ENCODE peak calls at places on chromosomes 16 and 17, in eight cellular contexts. One of them, this sample, is unnamed.

GRCh38 chr17:45294506-45294905 is 22.3 kb downstream of the MAP3K14 start:
- DNase-seq in cardiac muscle cell: peak
- DNase-seq in heart left ventricle: peak
- DNase-seq in CD8-positive, alpha-beta memory T cell: no peak
- DNase-seq in K562: no peak
- DNase-seq in CD4-positive, alpha-beta T cell: no peak
- DNase-seq in coronary artery: no peak
- DNase-seq in HL-60: no peak
- DNase-seq in this sample: peak

GRCh38 chr17:34658796-34659195 is 79.4 kb downstream of the TMEM132E start:
- DNase-seq in cardiac muscle cell: no peak
- DNase-seq in heart left ventricle: no peak
- DNase-seq in CD8-positive, alpha-beta memory T cell: no peak
- DNase-seq in K562: no peak
- DNase-seq in CD4-positive, alpha-beta T cell: no peak
- DNase-seq in coronary artery: no peak
- DNase-seq in HL-60: no peak
- DNase-seq in this sample: no peak

GRCh38 chr16:677306-678190 is 2.1 kb downstream of the RHBDL1 start:
- DNase-seq in cardiac muscle cell: no peak
- DNase-seq in heart left ventricle: no peak
- DNase-seq in CD8-positive, alpha-beta memory T cell: no peak
- DNase-seq in K562: no peak
- DNase-seq in CD4-positive, alpha-beta T cell: no peak
- DNase-seq in coronary artery: no peak
- DNase-seq in HL-60: no peak
- DNase-seq in this sample: no peak

GRCh38 chr17:74190807-74191206 is 12.7 kb upstream of the RPL38 start:
- DNase-seq in cardiac muscle cell: peak
- DNase-seq in heart left ventricle: no peak
- DNase-seq in CD8-positive, alpha-beta memory T cell: no peak
- DNase-seq in K562: no peak
- DNase-seq in CD4-positive, alpha-beta T cell: no peak
- DNase-seq in coronary artery: no peak
- DNase-seq in HL-60: no peak
- DNase-seq in this sample: no peak

GRCh38 chr17:27690882-27691281 is 59.9 kb downstream of the LGALS9 start:
- DNase-seq in cardiac muscle cell: no peak
- DNase-seq in heart left ventricle: no peak
- DNase-seq in CD8-positive, alpha-beta memory T cell: no peak
- DNase-seq in K562: no peak
- DNase-seq in CD4-positive, alpha-beta T cell: no peak
- DNase-seq in coronary artery: no peak
- DNase-seq in HL-60: no peak
- DNase-seq in this sample: no peak

GRCh38 chr16:77408607-77409006 is 26.2 kb downstream of the ADAMTS18 start:
- DNase-seq in cardiac muscle cell: no peak
- DNase-seq in heart left ventricle: no peak
- DNase-seq in CD8-positive, alpha-beta memory T cell: no peak
- DNase-seq in K562: no peak
- DNase-seq in CD4-positive, alpha-beta T cell: no peak
- DNase-seq in coronary artery: no peak
- DNase-seq in HL-60: peak
- DNase-seq in this sample: no peak

GRCh38 chr16:31298958-31299357 is 39.2 kb downstream of the ITGAM start:
- DNase-seq in cardiac muscle cell: peak
- DNase-seq in heart left ventricle: no peak
- DNase-seq in CD8-positive, alpha-beta memory T cell: no peak
- DNase-seq in K562: peak
- DNase-seq in CD4-positive, alpha-beta T cell: no peak
- DNase-seq in coronary artery: no peak
- DNase-seq in HL-60: no peak
- DNase-seq in this sample: peak

GRCh38 chr16:67930678-67931211 is 917 bp downstream of the CTRL start:
- DNase-seq in cardiac muscle cell: no peak
- DNase-seq in heart left ventricle: no peak
- DNase-seq in CD8-positive, alpha-beta memory T cell: no peak
- DNase-seq in K562: no peak
- DNase-seq in CD4-positive, alpha-beta T cell: no peak
- DNase-seq in coronary artery: no peak
- DNase-seq in HL-60: no peak
- DNase-seq in this sample: no peak

GRCh38 chr17:72576289-72576759 is 455.5 kb downstream of the SOX9 start:
- DNase-seq in cardiac muscle cell: no peak
- DNase-seq in heart left ventricle: no peak
- DNase-seq in CD8-positive, alpha-beta memory T cell: no peak
- DNase-seq in K562: no peak
- DNase-seq in CD4-positive, alpha-beta T cell: no peak
- DNase-seq in coronary artery: no peak
- DNase-seq in HL-60: no peak
- DNase-seq in this sample: no peak

GRCh38 chr16:4693956-4694663 is 748 bp downstream of the NUDT16L1 start:
- DNase-seq in cardiac muscle cell: peak
- DNase-seq in heart left ventricle: no peak
- DNase-seq in CD8-positive, alpha-beta memory T cell: peak
- DNase-seq in K562: peak
- DNase-seq in CD4-positive, alpha-beta T cell: peak
- DNase-seq in coronary artery: no peak
- DNase-seq in HL-60: no peak
- DNase-seq in this sample: peak

GRCh38 chr16:81542609-81543570 is 98.3 kb downstream of the CMIP start:
- DNase-seq in cardiac muscle cell: no peak
- DNase-seq in heart left ventricle: no peak
- DNase-seq in CD8-positive, alpha-beta memory T cell: no peak
- DNase-seq in K562: no peak
- DNase-seq in CD4-positive, alpha-beta T cell: no peak
- DNase-seq in coronary artery: no peak
- DNase-seq in HL-60: no peak
- DNase-seq in this sample: no peak

GRCh38 chr16:86492267-86492960 is 17.9 kb upstream of the FOXF1 start:
- DNase-seq in cardiac muscle cell: no peak
- DNase-seq in heart left ventricle: no peak
- DNase-seq in CD8-positive, alpha-beta memory T cell: no peak
- DNase-seq in K562: no peak
- DNase-seq in CD4-positive, alpha-beta T cell: no peak
- DNase-seq in coronary artery: no peak
- DNase-seq in HL-60: no peak
- DNase-seq in this sample: no peak

GRCh38 chr16:85395913-85396878 is 216.9 kb upstream of the GSE1 start:
- DNase-seq in cardiac muscle cell: peak
- DNase-seq in heart left ventricle: no peak
- DNase-seq in CD8-positive, alpha-beta memory T cell: no peak
- DNase-seq in K562: no peak
- DNase-seq in CD4-positive, alpha-beta T cell: peak
- DNase-seq in coronary artery: no peak
- DNase-seq in HL-60: no peak
- DNase-seq in this sample: no peak

GRCh38 chr17:8963017-8963416 is 2.5 kb downstream of the PIK3R5 start:
- DNase-seq in cardiac muscle cell: no peak
- DNase-seq in heart left ventricle: no peak
- DNase-seq in CD8-positive, alpha-beta memory T cell: no peak
- DNase-seq in K562: no peak
- DNase-seq in CD4-positive, alpha-beta T cell: no peak
- DNase-seq in coronary artery: no peak
- DNase-seq in HL-60: no peak
- DNase-seq in this sample: no peak

GRCh38 chr16:30379165-30379783 is 3.1 kb downstream of the SEPTIN1 start:
- DNase-seq in cardiac muscle cell: no peak
- DNase-seq in heart left ventricle: no peak
- DNase-seq in CD8-positive, alpha-beta memory T cell: no peak
- DNase-seq in K562: no peak
- DNase-seq in CD4-positive, alpha-beta T cell: no peak
- DNase-seq in coronary artery: no peak
- DNase-seq in HL-60: no peak
- DNase-seq in this sample: no peak

GRCh38 chr17:43324205-43324893 is 74.4 kb upstream of the ARL4D start:
- DNase-seq in cardiac muscle cell: no peak
- DNase-seq in heart left ventricle: no peak
- DNase-seq in CD8-positive, alpha-beta memory T cell: no peak
- DNase-seq in K562: no peak
- DNase-seq in CD4-positive, alpha-beta T cell: no peak
- DNase-seq in coronary artery: no peak
- DNase-seq in HL-60: no peak
- DNase-seq in this sample: no peak

GRCh38 chr17:75856062-75856681 is 1.0 kb upstream of the WBP2 start:
- DNase-seq in cardiac muscle cell: no peak
- DNase-seq in heart left ventricle: no peak
- DNase-seq in CD8-positive, alpha-beta memory T cell: no peak
- DNase-seq in K562: peak
- DNase-seq in CD4-positive, alpha-beta T cell: no peak
- DNase-seq in coronary artery: no peak
- DNase-seq in HL-60: no peak
- DNase-seq in this sample: no peak

GRCh38 chr17:81869221-81870154 is 1.6 kb downstream of the ARHGDIA start:
- DNase-seq in cardiac muscle cell: peak
- DNase-seq in heart left ventricle: no peak
- DNase-seq in CD8-positive, alpha-beta memory T cell: peak
- DNase-seq in K562: peak
- DNase-seq in CD4-positive, alpha-beta T cell: no peak
- DNase-seq in coronary artery: no peak
- DNase-seq in HL-60: peak
- DNase-seq in this sample: peak

GRCh38 chr16:68015681-68016080 is at the start of gene DPEP2NB:
- DNase-seq in cardiac muscle cell: no peak
- DNase-seq in heart left ventricle: no peak
- DNase-seq in CD8-positive, alpha-beta memory T cell: no peak
- DNase-seq in K562: no peak
- DNase-seq in CD4-positive, alpha-beta T cell: no peak
- DNase-seq in coronary artery: no peak
- DNase-seq in HL-60: no peak
- DNase-seq in this sample: no peak

GRCh38 chr17:6497496-6498221 is 53.4 kb downstream of the PIMREG start:
- DNase-seq in cardiac muscle cell: no peak
- DNase-seq in heart left ventricle: no peak
- DNase-seq in CD8-positive, alpha-beta memory T cell: no peak
- DNase-seq in K562: no peak
- DNase-seq in CD4-positive, alpha-beta T cell: no peak
- DNase-seq in coronary artery: peak
- DNase-seq in HL-60: no peak
- DNase-seq in this sample: no peak

DNA sequence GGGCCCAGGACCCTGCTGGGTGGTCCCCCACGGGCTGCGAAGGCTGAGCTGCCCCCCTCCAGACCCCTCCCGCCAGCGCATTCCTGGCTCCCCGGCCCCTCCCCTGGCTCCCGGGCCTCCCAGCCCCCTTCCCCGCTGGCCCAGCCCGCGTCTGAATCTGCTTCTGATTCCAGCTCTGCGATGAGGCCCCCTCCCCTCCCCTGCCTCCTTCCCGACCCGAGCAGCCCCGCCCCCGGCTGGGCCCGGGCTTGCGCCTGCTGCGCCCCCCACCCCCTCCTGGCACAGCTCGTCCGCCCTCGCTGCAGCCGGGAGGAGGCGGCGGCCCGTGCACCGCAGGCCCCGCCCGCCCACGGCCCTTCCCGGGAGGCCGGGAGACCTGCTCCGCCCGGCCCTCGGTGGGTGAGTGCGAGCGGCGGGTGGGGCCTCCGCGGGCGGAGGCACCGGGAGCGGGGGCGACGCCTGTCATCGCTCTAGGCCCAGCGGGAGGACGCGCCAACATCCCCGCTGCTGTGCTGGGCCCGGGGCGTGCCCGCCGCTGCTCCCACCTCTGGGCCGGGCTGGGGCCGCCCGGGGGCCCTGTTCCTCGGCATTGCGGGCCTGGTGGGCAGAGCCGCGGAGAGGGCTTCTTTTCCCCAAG is at the start of gene NTN3:
- DNase-seq in cardiac muscle cell: no peak
- DNase-seq in heart left ventricle: no peak
- DNase-seq in CD8-positive, alpha-beta memory T cell: no peak
- DNase-seq in K562: peak
- DNase-seq in CD4-positive, alpha-beta T cell: no peak
- DNase-seq in coronary artery: no peak
- DNase-seq in HL-60: no peak
- DNase-seq in this sample: no peak
- H3K27ac ChIP-seq in cardiac muscle cell: no peak
- H3K27ac ChIP-seq in heart left ventricle: no peak
- H3K27ac ChIP-seq in CD8-positive, alpha-beta memory T cell: no peak
- H3K27ac ChIP-seq in K562: no peak
- H3K27ac ChIP-seq in CD4-positive, alpha-beta T cell: no peak
- H3K27ac ChIP-seq in coronary artery: no peak
- H3K27ac ChIP-seq in HL-60: no peak
- H3K27ac ChIP-seq in this sample: no peak

DNA sequence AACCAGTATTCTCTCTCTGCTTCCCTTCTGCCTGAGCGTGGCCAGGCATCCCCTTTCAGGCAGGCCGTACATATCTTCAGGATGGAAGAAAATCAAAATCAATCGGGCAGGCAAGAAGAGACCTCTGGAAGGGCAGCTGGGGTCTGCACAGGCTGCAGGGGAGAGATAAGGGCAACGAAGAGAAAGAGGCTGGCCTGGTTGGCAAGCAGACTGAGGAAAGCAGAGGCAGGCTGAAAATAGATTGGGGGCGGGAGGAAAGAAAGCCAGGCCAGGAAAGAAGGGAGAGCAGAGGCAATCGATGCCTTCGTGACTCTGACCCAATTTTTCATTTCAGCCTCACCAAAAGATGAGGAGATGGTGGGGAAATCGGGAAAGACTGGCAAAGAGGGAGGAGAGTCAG is 18.1 kb downstream of the PIPOX start:
- DNase-seq in cardiac muscle cell: peak
- DNase-seq in heart left ventricle: no peak
- DNase-seq in CD8-positive, alpha-beta memory T cell: no peak
- DNase-seq in K562: peak
- DNase-seq in CD4-positive, alpha-beta T cell: no peak
- DNase-seq in coronary artery: no peak
- DNase-seq in HL-60: no peak
- DNase-seq in this sample: no peak
- H3K27ac ChIP-seq in cardiac muscle cell: peak
- H3K27ac ChIP-seq in heart left ventricle: no peak
- H3K27ac ChIP-seq in CD8-positive, alpha-beta memory T cell: no peak
- H3K27ac ChIP-seq in K562: no peak
- H3K27ac ChIP-seq in CD4-positive, alpha-beta T cell: no peak
- H3K27ac ChIP-seq in coronary artery: no peak
- H3K27ac ChIP-seq in HL-60: no peak
- H3K27ac ChIP-seq in this sample: no peak

GRCh38 chr17:19005442-19005773 is 844 bp upstream of the FAM83G start:
- DNase-seq in cardiac muscle cell: no peak
- DNase-seq in heart left ventricle: no peak
- DNase-seq in CD8-positive, alpha-beta memory T cell: no peak
- DNase-seq in K562: no peak
- DNase-seq in CD4-positive, alpha-beta T cell: no peak
- DNase-seq in coronary artery: no peak
- DNase-seq in HL-60: no peak
- DNase-seq in this sample: no peak
- H3K27ac ChIP-seq in cardiac muscle cell: no peak
- H3K27ac ChIP-seq in heart left ventricle: no peak
- H3K27ac ChIP-seq in CD8-positive, alpha-beta memory T cell: no peak
- H3K27ac ChIP-seq in K562: no peak
- H3K27ac ChIP-seq in CD4-positive, alpha-beta T cell: peak
- H3K27ac ChIP-seq in coronary artery: no peak
- H3K27ac ChIP-seq in HL-60: no peak
- H3K27ac ChIP-seq in this sample: no peak

DNA sequence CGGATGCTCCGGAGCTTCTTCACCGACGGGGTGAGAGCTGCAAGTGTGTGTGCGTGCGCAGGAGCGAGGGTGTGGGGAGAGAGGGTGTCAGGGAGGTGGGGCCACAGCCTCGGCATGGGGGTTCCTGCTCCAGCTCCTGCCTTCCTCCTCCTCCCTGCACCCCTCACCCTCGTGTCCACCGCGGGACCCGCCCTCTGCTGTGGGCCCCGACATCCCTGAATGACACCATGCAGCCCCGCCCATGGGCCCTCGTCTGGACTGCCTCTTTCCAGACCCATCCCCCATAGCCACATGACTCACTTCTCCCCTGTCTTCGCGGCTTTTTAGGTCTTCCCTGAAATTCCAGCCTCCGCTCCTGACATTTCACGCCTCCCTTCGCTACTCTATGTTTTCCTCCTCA is 41.6 kb downstream of the ARHGAP23 start:
- DNase-seq in cardiac muscle cell: peak
- DNase-seq in heart left ventricle: no peak
- DNase-seq in CD8-positive, alpha-beta memory T cell: no peak
- DNase-seq in K562: peak
- DNase-seq in CD4-positive, alpha-beta T cell: no peak
- DNase-seq in coronary artery: no peak
- DNase-seq in HL-60: no peak
- DNase-seq in this sample: no peak
- H3K27ac ChIP-seq in cardiac muscle cell: no peak
- H3K27ac ChIP-seq in heart left ventricle: no peak
- H3K27ac ChIP-seq in CD8-positive, alpha-beta memory T cell: no peak
- H3K27ac ChIP-seq in K562: no peak
- H3K27ac ChIP-seq in CD4-positive, alpha-beta T cell: no peak
- H3K27ac ChIP-seq in coronary artery: no peak
- H3K27ac ChIP-seq in HL-60: no peak
- H3K27ac ChIP-seq in this sample: no peak